ENCODE peak calls at places on chromosomes 3 and 15, in ten cellular contexts. S is adipocyte; H is astrocyte; J is effector memory CD4-positive, alpha-beta T cell; F is mammary epithelial cell; Z is transverse colon; P is thyroid gland; C is IMR-90; W is naive thymus-derived CD4-positive, alpha-beta T cell; E is A549. I is an unnamed sample.
A peak's percentile ranks its signal among the peaks of the same experiment; 100 is the strongest.

GRCh38 chr3:141412936-141413354 is 44.6 kb downstream of the ZBTB38 start:
- DNase-seq in J (no peak), F (peak; percentile 64), S (no peak), H (peak; percentile 81), W (no peak), Z (peak; percentile 76), P (peak; percentile 90), E (no peak), C (peak; percentile 85), I (no peak)

GRCh38 chr3:45677045-45677436 is 12.2 kb upstream of the SACM1L start:
- DNase-seq in C (peak; percentile 66), W (peak; percentile 73), J (peak; percentile 37), E (peak; percentile 18), S (peak; percentile 87), H (no peak), P (peak; percentile 85), F (peak; percentile 85), Z (peak; percentile 35), I (no peak)

GRCh38 chr3:188053710-188054379 is 100.1 kb upstream of the LPP start:
- DNase-seq in W (no peak), C (no peak), S (peak; percentile 63), P (no peak), F (no peak), Z (no peak), H (no peak), E (no peak), J (no peak), I (no peak)

GRCh38 chr3:111332488-111333095 is 209.4 kb upstream of the CD96 start:
- DNase-seq in Z (no peak), F (no peak), E (no peak), S (no peak), W (no peak), H (no peak), J (no peak), P (no peak), C (no peak), I (no peak)

GRCh38 chr3:38657369-38657768 is 7.9 kb upstream of the SCN5A start:
- DNase-seq in H (no peak), Z (no peak), F (no peak), P (no peak), C (no peak), J (no peak), W (no peak), E (no peak), S (no peak), I (no peak)

GRCh38 chr3:61997112-61997511 is 376.2 kb downstream of the FEZF2 start:
- DNase-seq in Z (no peak), P (no peak), J (no peak), F (no peak), W (no peak), C (peak; percentile 24), H (no peak), S (no peak), E (no peak), I (no peak)

GRCh38 chr3:46407976-46408375 is 917 bp downstream of the CCRL2 start:
- DNase-seq in H (no peak), S (no peak), P (no peak), Z (no peak), J (no peak), C (no peak), F (no peak), E (no peak), W (no peak), I (no peak)

GRCh38 chr3:71998995-71999673 is 214.2 kb upstream of the PROK2 start:
- DNase-seq in P (no peak), C (peak; percentile 89), W (no peak), F (peak; percentile 46), H (peak; percentile 91), E (no peak), S (peak; percentile 58), Z (no peak), J (no peak), I (no peak)

GRCh38 chr15:33601461-33601860 is 290.7 kb downstream of the RYR3 start:
- DNase-seq in F (no peak), H (no peak), P (no peak), E (no peak), S (no peak), W (no peak), Z (no peak), C (no peak), J (no peak), I (no peak)

GRCh38 chr3:138364356-138365252 is 16.2 kb downstream of the MRAS start:
- DNase-seq in E (no peak), F (no peak), C (no peak), H (no peak), P (no peak), S (no peak), Z (no peak), J (no peak), W (no peak), I (no peak)

GRCh38 chr3:58994746-58995330 is 55.0 kb downstream of the CFAP20DC start:
- DNase-seq in H (peak; percentile 52), S (peak; percentile 88), Z (peak; percentile 18), J (no peak), P (peak; percentile 37), F (peak; percentile 69), E (peak; percentile 41), C (peak; percentile 79), W (peak; percentile 47), I (peak; percentile 77)

GRCh38 chr3:129132097-129132866 is 10.7 kb upstream of the RAB43 start:
- DNase-seq in C (no peak), J (no peak), E (no peak), F (no peak), S (no peak), H (no peak), W (no peak), Z (no peak), P (no peak), I (no peak)

GRCh38 chr3:179710079-179710478 is 57.2 kb downstream of the USP13 start:
- DNase-seq in C (no peak), Z (no peak), F (no peak), J (no peak), S (no peak), E (no peak), H (no peak), W (no peak), P (no peak), I (peak; percentile 88)
- H3K4me1 ChIP-seq in C (peaks cover 13% of the 10 kb centered on the region), Z (no peaks in the 10 kb centered on the region), F (peaks cover 3% of the 10 kb centered on the region), J (no peaks in the 10 kb centered on the region), S (peaks cover 14% of the 10 kb centered on the region), E (no peaks in the 10 kb centered on the region), H (peaks cover 13% of the 10 kb centered on the region), W (no peaks in the 10 kb centered on the region), P (no peaks in the 10 kb centered on the region), I (peaks cover 20% of the 10 kb centered on the region)

DNA sequence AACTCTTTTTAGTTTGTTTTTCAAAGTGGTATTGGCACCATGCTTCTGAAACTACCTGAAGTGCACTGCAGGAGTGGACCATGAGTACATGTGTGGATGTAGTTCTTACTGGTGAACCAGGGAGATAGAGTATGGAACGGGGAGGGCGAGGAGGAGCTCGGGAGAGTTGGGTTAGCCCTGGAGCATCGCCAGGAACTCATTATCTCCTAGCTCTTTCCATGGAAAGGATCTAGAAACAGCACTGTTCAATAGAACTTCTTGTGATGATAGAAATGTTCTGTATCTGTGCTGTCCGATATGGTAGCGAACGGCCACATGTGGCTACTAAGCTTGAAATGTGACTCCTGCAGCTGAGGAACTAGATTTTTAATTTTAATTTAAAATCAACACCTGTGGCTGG is 47.3 kb downstream of the VGLL4 start:
- DNase-seq in E (no peak), F (no peak), W (no peak), J (no peak), C (no peak), H (no peak), S (no peak), Z (no peak), P (peak; percentile 37), I (no peak)
- H3K4me3 ChIP-seq in E (no peak overlapping the region), F (no peak overlapping the region), W (no peak overlapping the region), J (no peak overlapping the region), C (no peak overlapping the region), H (no peak overlapping the region), S (no peak overlapping the region), Z (no peak overlapping the region), P (no peak overlapping the region), I (no peak overlapping the region)

DNA sequence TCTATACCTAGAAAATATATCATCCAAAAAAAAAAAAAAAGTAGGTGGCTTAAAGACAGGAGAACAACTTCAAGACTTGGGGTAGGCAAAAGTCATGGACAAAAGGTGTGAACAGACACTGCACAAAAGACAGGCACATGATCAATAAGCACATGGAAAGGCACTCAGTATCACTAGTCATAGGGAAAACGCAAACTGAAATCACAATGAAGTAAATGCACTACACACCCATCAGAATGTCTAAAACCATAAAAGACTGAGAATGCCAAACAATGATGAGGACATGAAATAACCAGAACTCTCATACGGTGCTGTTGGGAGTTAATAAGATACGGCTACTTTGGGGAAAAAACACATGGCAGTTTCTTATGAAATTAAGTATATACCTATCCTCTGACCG is 40.0 kb downstream of the CHSY1 start:
- DNase-seq in P (no peak), E (no peak), F (no peak), S (no peak), J (no peak), H (no peak), C (no peak), Z (no peak), W (no peak), I (no peak)
- H3K4me1 ChIP-seq in P (peaks cover 12% of the 10 kb centered on the region), E (peaks cover 6% of the 10 kb centered on the region), F (peaks cover 28% of the 10 kb centered on the region), S (peaks cover 19% of the 10 kb centered on the region), J (peaks cover under 1% of the 10 kb centered on the region), H (peaks cover 8% of the 10 kb centered on the region), C (peaks cover 10% of the 10 kb centered on the region), Z (peaks cover 5% of the 10 kb centered on the region), W (no peaks in the 10 kb centered on the region), I (peaks cover 12% of the 10 kb centered on the region)

GRCh38 chr3:4284865-4285264 is 18.3 kb upstream of the SETMAR start:
- DNase-seq in E (no peak), F (no peak), P (no peak), W (no peak), C (no peak), J (no peak), H (no peak), Z (no peak), S (no peak), I (no peak)

GRCh38 chr3:4289044-4289443 is 14.1 kb upstream of the SETMAR start:
- DNase-seq in C (no peak), S (no peak), F (no peak), P (no peak), Z (no peak), E (no peak), J (no peak), W (no peak), H (no peak), I (no peak)

GRCh38 chr3:4292301-4292700 is 10.9 kb upstream of the SETMAR start:
- DNase-seq in Z (no peak), W (no peak), C (no peak), H (no peak), P (no peak), E (no peak), S (no peak), J (no peak), F (no peak), I (no peak)

DNA sequence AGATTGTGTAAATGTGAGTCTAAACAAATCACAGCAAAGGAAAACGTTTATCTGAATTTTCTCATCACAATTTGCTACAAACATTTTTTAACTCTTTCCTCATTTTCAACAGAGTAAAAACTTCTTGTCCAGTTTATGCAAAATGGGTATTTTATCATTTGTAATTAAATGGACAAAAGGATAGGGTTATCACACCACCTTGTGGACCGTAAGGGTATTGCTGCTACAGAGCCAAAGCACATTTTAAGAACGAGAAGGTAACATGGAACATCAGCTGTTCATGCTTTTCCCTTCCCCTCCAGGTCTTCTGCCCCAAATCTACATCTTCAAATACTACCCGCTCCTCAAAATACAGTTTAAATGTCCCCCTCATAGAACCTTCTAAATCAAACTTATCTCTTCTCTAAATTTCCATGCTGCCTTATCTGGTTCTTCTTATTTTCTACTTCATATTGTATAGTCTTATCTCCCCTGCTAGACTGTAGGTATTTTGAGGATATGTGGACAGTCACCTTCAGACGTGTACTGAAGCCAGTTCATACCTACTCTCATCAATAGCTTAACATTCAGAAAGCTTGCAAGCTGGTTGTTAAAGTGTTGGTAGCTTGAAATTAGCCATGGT is 12.8 kb upstream of the SETMAR start:
- DNase-seq in S (peak; percentile 77), E (peak; percentile 16), Z (peak; percentile 22), J (no peak), W (peak; percentile 41), H (peak; percentile 18), P (peak; percentile 19), F (peak; percentile 25), C (peak; percentile 48), I (peak; percentile 34)
- H3K4me3 ChIP-seq in S (no peak overlapping the region), E (no peak overlapping the region), Z (no peak overlapping the region), J (no peak overlapping the region), W (no peak overlapping the region), H (no peak overlapping the region), P (no peak overlapping the region), F (no peak overlapping the region), C (no peak overlapping the region), I (no peak overlapping the region)

I was measured in HAP-1.